ENCODE peak calls at places on chromosomes 2 and 18, in seven cellular contexts. R is hepatocyte, N is neural progenitor cell, L is HCT116, M is GM23338, I is PC-3, Z is MM.1S. K is an unnamed sample. For H4K20me1, the result is how much of the 10 kb centered on the place peaks cover.

GRCh38 chr18:10015941-10016819 is 102.4 kb downstream of the VAPA start:
- DNase-seq in R (peak), N (no peak), L (no peak), M (peak), I (peak), Z (no peak), K (peak)

GRCh38 chr2:74334931-74335333 is 8.3 kb downstream of the SLC4A5 start:
- DNase-seq in R (peak), N (peak), L (peak), M (peak), I (peak), Z (peak), K (peak)

GRCh38 chr2:132980304-132980703 is 310.3 kb upstream of the LYPD1 start:
- DNase-seq in R (no peak), N (no peak), L (no peak), M (no peak), I (no peak), Z (no peak), K (no peak)

GRCh38 chr2:43176449-43176848 is 50.0 kb downstream of the ZFP36L2 start:
- DNase-seq in R (no peak), N (no peak), L (no peak), M (no peak), I (no peak), Z (no peak), K (no peak)

GRCh38 chr2:194087089-194087488 is 1569.9 kb upstream of the SLC39A10 start:
- DNase-seq in R (no peak), N (no peak), L (no peak), M (no peak), I (no peak), Z (no peak), K (no peak)

GRCh38 chr2:25790074-25790473 is 88.2 kb downstream of the ASXL2 start:
- DNase-seq in R (no peak), N (no peak), L (no peak), M (no peak), I (no peak), Z (no peak), K (peak)

GRCh38 chr2:19971691-19972090 is 18.2 kb downstream of the WDR35 start:
- DNase-seq in R (no peak), N (no peak), L (no peak), M (no peak), I (no peak), Z (no peak), K (no peak)

GRCh38 chr2:69253893-69254292 is 133.1 kb downstream of the GFPT1 start:
- DNase-seq in R (peak), N (no peak), L (no peak), M (no peak), I (peak), Z (no peak), K (peak)

GRCh38 chr2:108069515-108070310 is 83.4 kb downstream of the SLC5A7 start:
- DNase-seq in R (no peak), N (no peak), L (no peak), M (peak), I (peak), Z (no peak), K (no peak)

GRCh38 chr2:151947524-151948165 is 119.4 kb upstream of the ARL5A start:
- DNase-seq in R (no peak), N (no peak), L (no peak), M (no peak), I (peak), Z (no peak), K (peak)

GRCh38 chr2:2950403-2950952 is 427.1 kb downstream of the EIPR1 start:
- DNase-seq in R (no peak), N (no peak), L (no peak), M (no peak), I (no peak), Z (no peak), K (no peak)

GRCh38 chr2:96308248-96308647 is 2.9 kb upstream of the SNRNP200 start:
- DNase-seq in R (no peak), N (no peak), L (no peak), M (no peak), I (no peak), Z (no peak), K (no peak)

GRCh38 chr2:192216336-192216735 is 21.6 kb upstream of the TMEFF2 start:
- DNase-seq in R (no peak), N (no peak), L (no peak), M (no peak), I (no peak), Z (no peak), K (no peak)

GRCh38 chr18:47893939-47894699 is 36.3 kb downstream of the SMAD2 start:
- DNase-seq in R (no peak), N (no peak), L (no peak), M (no peak), I (peak), Z (no peak), K (peak)
- H4K20me1 ChIP-seq in R (under half), N (half or more), L (under half), M (under half), I (under half), Z (under half), K (under half)

DNA sequence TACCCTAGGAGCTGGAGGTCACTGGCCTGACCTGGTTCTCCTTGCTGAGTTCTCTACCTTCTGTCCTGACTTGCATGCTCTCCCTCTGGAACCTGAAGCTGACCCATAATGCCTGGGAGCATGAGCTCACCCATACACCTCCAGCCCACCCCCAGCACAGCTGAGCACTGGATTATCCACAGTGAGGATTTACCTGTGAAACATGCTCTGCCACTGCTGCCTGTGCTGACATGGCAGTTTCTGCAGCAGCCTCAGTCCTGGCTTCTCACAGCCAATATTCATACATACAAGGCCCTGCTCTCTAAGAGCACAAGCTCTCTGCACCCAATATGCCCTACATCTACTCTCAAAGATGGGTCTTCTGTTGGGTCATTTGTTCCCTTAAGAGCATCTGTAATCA is 5.0 kb downstream of the CXCR2 start:
- DNase-seq in R (no peak), N (no peak), L (no peak), M (no peak), I (no peak), Z (no peak), K (no peak)
- TF ChIP-seq EZH2 in R (no peak), N (no peak), L (no peak), M (no peak), I (no peak), Z (no peak), K (no peak)

DNA sequence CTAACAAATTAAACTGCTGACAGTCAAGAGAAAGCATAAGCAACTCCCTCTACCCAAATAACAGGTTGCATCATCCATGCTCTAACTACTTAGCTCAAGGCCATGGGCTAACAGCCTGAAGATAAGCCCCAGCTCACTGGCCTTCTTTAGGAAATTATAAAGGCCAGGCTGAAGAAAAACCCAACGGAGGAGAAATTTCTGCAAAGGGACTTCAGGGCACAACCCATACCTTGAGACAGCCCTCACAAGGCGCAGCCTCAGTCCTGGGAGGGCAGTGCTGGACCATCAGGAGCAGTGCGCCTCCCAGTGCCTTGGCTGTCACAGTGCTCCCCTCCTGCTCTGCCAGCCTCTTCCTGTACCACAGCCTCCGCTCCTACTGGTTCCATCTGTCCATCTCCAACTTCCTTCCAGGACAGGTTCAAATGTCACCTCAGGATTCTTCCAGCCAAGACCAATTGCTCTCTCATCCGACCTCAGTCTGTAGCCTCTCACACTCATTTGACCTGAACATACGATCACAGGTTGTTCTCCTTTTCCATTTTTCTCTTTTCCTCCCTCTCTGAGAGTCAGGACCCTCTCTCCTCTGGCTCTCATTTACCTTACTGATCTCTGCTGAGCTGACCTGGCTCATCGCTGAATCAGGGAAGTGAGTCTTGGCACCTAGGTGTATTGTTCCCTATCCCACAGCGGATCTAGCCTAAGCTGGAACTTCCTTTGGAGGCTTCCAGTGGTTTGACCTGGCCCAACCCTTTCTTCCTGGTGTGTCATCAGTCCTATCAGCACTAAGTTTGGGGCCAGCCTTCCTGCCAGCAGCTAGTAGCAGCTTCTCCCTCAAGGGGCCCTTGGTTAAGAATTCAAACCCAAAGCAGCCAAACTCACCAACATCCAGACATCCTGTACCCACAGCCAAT is 1.9 kb downstream of the MCFD2 start:
- DNase-seq in R (peak), N (peak), L (peak), M (peak), I (peak), Z (no peak), K (peak)
- TF ChIP-seq EZH2phosphoT487 in R (no peak), N (no peak), L (no peak), M (no peak), I (no peak), Z (no peak), K (no peak)

GRCh38 chr18:48017625-48018024 is 87.2 kb upstream of the SMAD2 start:
- DNase-seq in R (no peak), N (no peak), L (no peak), M (no peak), I (no peak), Z (no peak), K (peak)
- H4K20me1 ChIP-seq in R (under half), N (under half), L (under half), M (under half), I (under half), Z (under half), K (under half)

GRCh38 chr2:56811401-56811800 is 627.6 kb downstream of the CCDC85A start:
- DNase-seq in R (no peak), N (no peak), L (no peak), M (no peak), I (no peak), Z (no peak), K (no peak)
- TF ChIP-seq EZH2 in R (no peak), N (no peak), L (no peak), M (no peak), I (no peak), Z (no peak), K (no peak)

K was measured in GM23248.